ENCODE peak calls at places on chromosomes 11 and 22, in nine cellular contexts. C, J, D, E, P, Y, L, A and H are unnamed samples.

GRCh38 chr11:86438685-86439084 is 64.0 kb downstream of the CCDC81 start:
- DNase-seq in E (peak), L (no peak), J (peak), C (no peak), Y (no peak), P (no peak), D (no peak), A (no peak), H (peak)

GRCh38 chr11:117054382-117054781 is 43.8 kb downstream of the SIK3 start:
- DNase-seq in E (no peak), C (no peak), J (no peak), D (no peak), A (no peak), Y (no peak), P (no peak), L (no peak), H (no peak)

GRCh38 chr22:21682385-21683175 is 16.8 kb downstream of the PPIL2 start:
- DNase-seq in D (no peak), A (no peak), C (no peak), Y (no peak), J (no peak), E (no peak), P (no peak), L (no peak), H (no peak)

GRCh38 chr11:125091247-125091876 is 20.1 kb downstream of the TMEM218 start:
- DNase-seq in A (peak), E (peak), L (peak), C (no peak), Y (no peak), D (peak), P (no peak), J (peak), H (peak)

GRCh38 chr22:27597703-27598444 is 203.7 kb downstream of the MN1 start:
- DNase-seq in Y (no peak), E (peak), A (no peak), L (no peak), D (peak), P (no peak), C (no peak), J (peak), H (peak)

GRCh38 chr22:44266811-44267760 is 45.7 kb downstream of the SHISAL1 start:
- DNase-seq in C (no peak), P (no peak), A (no peak), D (no peak), E (no peak), J (no peak), Y (no peak), L (no peak), H (no peak)

GRCh38 chr22:36252754-36253522 is at the start of gene APOL1:
- DNase-seq in P (no peak), A (no peak), C (peak), J (peak), Y (peak), E (no peak), D (peak), L (no peak), H (peak)

GRCh38 chr11:65493367-65494176 is 5.3 kb upstream of the MALAT1 start:
- DNase-seq in A (no peak), E (peak), Y (peak), D (no peak), C (peak), J (peak), L (peak), P (no peak), H (peak)

GRCh38 chr11:17197431-17197898 is 10.3 kb downstream of the PIK3C2A start:
- DNase-seq in Y (peak), A (no peak), P (no peak), L (no peak), C (no peak), E (peak), D (no peak), J (peak), H (no peak)

GRCh38 chr11:86942212-86942611 is 13.0 kb downstream of the FZD4 start:
- DNase-seq in Y (no peak), A (no peak), D (no peak), E (peak), P (no peak), C (no peak), J (no peak), L (no peak), H (no peak)

GRCh38 chr11:60899021-60899936 is 7.1 kb downstream of the PRPF19 start:
- DNase-seq in E (peak), J (peak), D (peak), L (peak), P (no peak), C (peak), Y (peak), A (peak), H (peak)

GRCh38 chr11:126510621-126511370 is 155.3 kb downstream of the ST3GAL4 start:
- DNase-seq in P (no peak), E (no peak), C (no peak), Y (no peak), D (no peak), J (no peak), A (no peak), L (peak), H (peak)

GRCh38 chr11:32386770-32387377 is 48.5 kb downstream of the WT1 start:
- DNase-seq in L (peak), J (peak), P (no peak), D (peak), Y (no peak), A (no peak), E (peak), C (no peak), H (peak)

GRCh38 chr22:48218889-48219420 is 1456.5 kb downstream of the TBC1D22A start:
- DNase-seq in L (no peak), E (no peak), Y (no peak), J (no peak), P (no peak), A (no peak), D (no peak), C (no peak), H (no peak)

GRCh38 chr22:46122980-46123693 is 27.2 kb upstream of the PPARA start:
- DNase-seq in A (no peak), E (no peak), P (no peak), C (no peak), J (no peak), Y (no peak), D (no peak), L (no peak), H (no peak)

GRCh38 chr11:22304337-22304961 is 33.7 kb upstream of the SLC17A6 start:
- DNase-seq in D (peak), P (no peak), L (no peak), Y (peak), J (peak), E (peak), C (no peak), A (no peak), H (peak)

GRCh38 chr11:93842461-93842860 is 8.0 kb downstream of the VSTM5 start:
- DNase-seq in C (peak), L (peak), Y (peak), J (peak), A (no peak), D (peak), E (peak), P (no peak), H (no peak)

GRCh38 chr22:33076368-33076767 is 18.2 kb upstream of the SYN3 start:
- DNase-seq in Y (no peak), J (no peak), P (no peak), L (no peak), D (no peak), A (peak), E (no peak), C (no peak), H (peak)

GRCh38 chr11:66221726-66222236 is 46.7 kb upstream of the RAB1B start:
- DNase-seq in P (no peak), L (no peak), J (peak), D (no peak), Y (no peak), E (peak), C (no peak), A (no peak), H (peak)

GRCh38 chr11:67071420-67072284 is 15.0 kb downstream of the RHOD start:
- DNase-seq in D (peak), E (peak), C (peak), L (peak), P (peak), Y (peak), A (peak), J (peak), H (peak)

GRCh38 chr22:17303840-17304779 is 65.2 kb upstream of the CECR2 start:
- DNase-seq in P (peak), E (no peak), A (no peak), J (no peak), L (no peak), Y (no peak), C (peak), D (no peak), H (no peak)

GRCh38 chr11:57546869-57547518 is 9.6 kb downstream of the SMTNL1 start:
- DNase-seq in P (no peak), A (no peak), E (peak), Y (no peak), L (peak), J (peak), C (no peak), D (peak), H (peak)

GRCh38 chr11:122209619-122210377 is 93.8 kb upstream of the BLID start:
- DNase-seq in C (peak), Y (no peak), J (peak), P (no peak), E (no peak), L (peak), A (no peak), D (no peak), H (peak)

GRCh38 chr11:34180045-34180813 is 74.8 kb downstream of the NAT10 start:
- DNase-seq in D (no peak), E (no peak), A (no peak), L (no peak), Y (no peak), C (no peak), J (no peak), P (no peak), H (peak)

GRCh38 chr11:118076754-118077281 is at the start of gene TMPRSS4:
- DNase-seq in L (no peak), D (no peak), C (peak), P (no peak), A (no peak), J (no peak), E (peak), Y (peak), H (no peak)

GRCh38 chr11:75320643-75321042 is 30.8 kb downstream of the ARRB1 start:
- DNase-seq in C (no peak), D (no peak), P (no peak), L (no peak), J (no peak), A (no peak), Y (no peak), E (no peak), H (no peak)

GRCh38 chr11:74278721-74279148 is 32.7 kb downstream of the P4HA3 start:
- DNase-seq in A (no peak), Y (peak), L (peak), C (no peak), P (no peak), D (no peak), E (peak), J (peak), H (peak)

GRCh38 chr11:3866206-3866605 is 10.7 kb downstream of the STIM1 start:
- DNase-seq in J (no peak), L (peak), P (no peak), C (no peak), A (no peak), Y (no peak), E (no peak), D (no peak), H (peak)

GRCh38 chr11:115197031-115197430 is 307.2 kb downstream of the CADM1 start:
- DNase-seq in A (no peak), P (no peak), J (no peak), L (no peak), E (no peak), C (no peak), Y (no peak), D (no peak), H (no peak)

GRCh38 chr11:126079640-126080205 is 17.1 kb upstream of the CDON start:
- DNase-seq in J (no peak), E (peak), P (no peak), Y (no peak), C (no peak), L (no peak), A (no peak), D (no peak), H (no peak)

GRCh38 chr11:73958521-73959141 is 7.8 kb downstream of the DNAJB13 start:
- DNase-seq in C (no peak), A (no peak), D (no peak), Y (no peak), J (no peak), E (no peak), P (no peak), L (no peak), H (no peak)

GRCh38 chr22:36334838-36335603 is 52.7 kb downstream of the MYH9 start:
- DNase-seq in P (no peak), C (no peak), Y (no peak), J (peak), A (no peak), L (no peak), D (peak), E (peak), H (peak)

GRCh38 chr11:47377571-47378010 is 756 bp downstream of the SPI1 start:
- DNase-seq in Y (no peak), J (no peak), P (no peak), C (no peak), E (no peak), D (peak), L (no peak), A (no peak), H (no peak)

GRCh38 chr11:115670538-115671200 is 166.5 kb upstream of the CADM1 start:
- DNase-seq in J (no peak), C (no peak), E (no peak), D (no peak), Y (no peak), P (no peak), A (no peak), L (no peak), H (no peak)

GRCh38 chr11:114942207-114942606 is 263.9 kb downstream of the NXPE2 start:
- DNase-seq in E (no peak), P (no peak), L (no peak), D (no peak), Y (no peak), J (no peak), A (no peak), C (no peak), H (no peak)

GRCh38 chr22:42268852-42269406 is 1.5 kb downstream of the TCF20 start:
- DNase-seq in E (no peak), J (peak), C (no peak), L (no peak), Y (no peak), D (no peak), P (no peak), A (no peak), H (peak)

GRCh38 chr11:69603978-69604524 is 36.9 kb upstream of the CCND1 start:
- DNase-seq in J (no peak), A (no peak), Y (no peak), E (no peak), D (no peak), P (no peak), C (no peak), L (no peak), H (no peak)